ENCODE peak calls at places on chromosomes 7 and 10, in eight cellular contexts. S, A, Q, D, O, G, L and X are unnamed samples.

GRCh38 chr10:24476913-24477312 is 246.8 kb downstream of the ARHGAP21 start:
- DNase-seq in L (no peak), Q (no peak), D (no peak), G (no peak), A (no peak), S (no peak), O (no peak), X (no peak)

GRCh38 chr7:20030915-20031362 is 186.2 kb downstream of the MACC1 start:
- DNase-seq in A (peak), G (no peak), L (peak), S (no peak), O (no peak), Q (no peak), D (no peak), X (peak)

GRCh38 chr10:72229261-72230251 is 13.5 kb upstream of the ASCC1 start:
- DNase-seq in Q (no peak), A (peak), G (no peak), O (peak), D (no peak), L (peak), S (no peak), X (peak)

GRCh38 chr10:89702121-89702480 is 711 bp downstream of the KIF20B start:
- DNase-seq in D (no peak), G (peak), Q (peak), A (no peak), O (no peak), L (no peak), S (peak), X (no peak)

GRCh38 chr10:26391701-26392695 is 46.1 kb upstream of the APBB1IP start:
- DNase-seq in L (no peak), A (no peak), G (peak), S (no peak), Q (no peak), D (no peak), O (no peak), X (no peak)

GRCh38 chr10:78549536-78549935 is 515.9 kb downstream of the RPS24 start:
- DNase-seq in A (no peak), D (no peak), G (no peak), L (no peak), S (no peak), O (no peak), Q (no peak), X (no peak)

GRCh38 chr7:158027646-158028045 is 560.0 kb downstream of the PTPRN2 start:
- DNase-seq in G (no peak), L (no peak), Q (no peak), S (no peak), O (no peak), A (no peak), D (no peak), X (no peak)

GRCh38 chr7:131638641-131639430 is 82.4 kb upstream of the PODXL start:
- DNase-seq in Q (no peak), A (no peak), G (no peak), L (no peak), D (no peak), S (no peak), O (no peak), X (no peak)

GRCh38 chr7:109950256-109950655 is 1140.7 kb upstream of the LRRN3 start:
- DNase-seq in L (no peak), D (no peak), G (no peak), S (no peak), A (no peak), O (no peak), Q (no peak), X (no peak)

GRCh38 chr10:17029581-17030271 is 99.9 kb downstream of the CUBN start:
- DNase-seq in Q (peak), L (peak), A (peak), S (peak), D (no peak), G (no peak), O (no peak), X (peak)

GRCh38 chr7:96727534-96728088 is 18.0 kb upstream of the SEM1 start:
- DNase-seq in D (no peak), A (no peak), G (no peak), L (no peak), Q (no peak), O (no peak), S (no peak), X (no peak)

GRCh38 chr7:70303309-70303708 is 705.0 kb downstream of the AUTS2 start:
- DNase-seq in O (no peak), S (no peak), A (no peak), L (no peak), D (no peak), G (no peak), Q (no peak), X (no peak)

GRCh38 chr10:15419279-15419874 is 48.3 kb upstream of the FAM171A1 start:
- DNase-seq in G (no peak), L (peak), Q (no peak), A (peak), O (no peak), S (no peak), D (no peak), X (peak)

GRCh38 chr7:107167483-107168232 is 1.1 kb upstream of the HBP1 start:
- DNase-seq in G (no peak), S (peak), L (peak), A (peak), D (no peak), Q (no peak), O (peak), X (peak)